ENCODE peak calls at places on chromosomes 7 and 10, in seven cellular contexts. S is spleen, N is tibial artery, B is neuronal stem cell, Z is hepatocyte, L is SJCRH30, D is mammary epithelial cell. W is an unnamed sample. For H3K9me3, the result is how much of the 10 kb centered on the place peaks cover.

GRCh38 chr10:88473989-88474883 is 108.9 kb downstream of the RNLS start:
- DNase-seq in D (peak), B (no peak), L (no peak), N (no peak), S (no peak), Z (no peak), W (peak)

GRCh38 chr7:159078193-159078910 is 66.3 kb downstream of the VIPR2 start:
- DNase-seq in S (no peak), N (no peak), B (no peak), Z (no peak), L (no peak), D (no peak), W (no peak)

GRCh38 chr7:69847921-69848612 is 249.8 kb downstream of the AUTS2 start:
- DNase-seq in Z (no peak), D (no peak), L (no peak), S (no peak), N (no peak), B (no peak), W (no peak)

GRCh38 chr7:30699706-30700495 is 17.6 kb upstream of the CRHR2 start:
- DNase-seq in S (peak), D (no peak), L (peak), Z (no peak), B (no peak), N (no peak), W (no peak)

GRCh38 chr7:2242541-2243482 is 786 bp downstream of the NUDT1 start:
- DNase-seq in Z (no peak), L (peak), N (no peak), S (no peak), B (no peak), D (peak), W (no peak)

GRCh38 chr7:122402235-122402634 is 97.7 kb upstream of the FEZF1 start:
- DNase-seq in B (no peak), D (no peak), Z (no peak), L (no peak), S (no peak), N (no peak), W (no peak)

GRCh38 chr7:2049782-2050510 is 182.8 kb downstream of the MAD1L1 start:
- DNase-seq in D (no peak), L (no peak), S (peak), B (no peak), N (no peak), Z (no peak), W (no peak)

GRCh38 chr7:107856806-107857540 is 34.0 kb upstream of the DLD start:
- DNase-seq in N (no peak), D (no peak), S (no peak), Z (peak), L (no peak), B (no peak), W (no peak)

GRCh38 chr10:44958196-44958896 is 1.3 kb upstream of the RASSF4 start:
- DNase-seq in S (peak), Z (peak), D (peak), B (no peak), N (no peak), L (no peak), W (no peak)

GRCh38 chr7:132755538-132756481 is 179.5 kb upstream of the PLXNA4 start:
- DNase-seq in Z (no peak), S (no peak), N (no peak), D (peak), B (no peak), L (no peak), W (no peak)

GRCh38 chr10:118542205-118542604 is 53.2 kb downstream of the PRLHR start:
- DNase-seq in B (no peak), Z (no peak), D (no peak), L (no peak), S (no peak), N (no peak), W (no peak)

GRCh38 chr10:69451209-69451783 is at the start of gene TSPAN15:
- DNase-seq in S (peak), D (peak), L (peak), Z (peak), N (peak), B (peak), W (peak)

GRCh38 chr10:33537066-33537465 is 202.6 kb upstream of the NRP1 start:
- DNase-seq in S (no peak), L (no peak), N (no peak), Z (no peak), D (no peak), B (no peak), W (no peak)

GRCh38 chr10:122181901-122182799 is 88.9 kb upstream of the BTBD16 start:
- DNase-seq in S (peak), D (peak), N (no peak), Z (no peak), B (no peak), L (no peak), W (no peak)

GRCh38 chr10:106565546-106565945 is 599.0 kb downstream of the SORCS1 start:
- DNase-seq in D (peak), S (no peak), Z (no peak), N (no peak), B (no peak), L (no peak), W (no peak)

GRCh38 chr7:127365957-127366315 is 26.6 kb downstream of the ZNF800 start:
- DNase-seq in D (no peak), L (no peak), N (no peak), Z (no peak), S (no peak), B (no peak), W (no peak)

GRCh38 chr7:38756521-38756920 is 125.3 kb upstream of the AMPH start:
- DNase-seq in L (no peak), S (no peak), D (no peak), Z (no peak), B (no peak), N (no peak), W (no peak)

GRCh38 chr10:117137031-117137910 is 799 bp downstream of the VAX1 start:
- DNase-seq in N (no peak), B (no peak), L (no peak), S (no peak), D (peak), Z (peak), W (no peak)

GRCh38 chr7:153934048-153934447 is 118.2 kb upstream of the DPP6 start:
- DNase-seq in Z (no peak), S (no peak), B (no peak), L (no peak), D (no peak), N (no peak), W (no peak)

DNA sequence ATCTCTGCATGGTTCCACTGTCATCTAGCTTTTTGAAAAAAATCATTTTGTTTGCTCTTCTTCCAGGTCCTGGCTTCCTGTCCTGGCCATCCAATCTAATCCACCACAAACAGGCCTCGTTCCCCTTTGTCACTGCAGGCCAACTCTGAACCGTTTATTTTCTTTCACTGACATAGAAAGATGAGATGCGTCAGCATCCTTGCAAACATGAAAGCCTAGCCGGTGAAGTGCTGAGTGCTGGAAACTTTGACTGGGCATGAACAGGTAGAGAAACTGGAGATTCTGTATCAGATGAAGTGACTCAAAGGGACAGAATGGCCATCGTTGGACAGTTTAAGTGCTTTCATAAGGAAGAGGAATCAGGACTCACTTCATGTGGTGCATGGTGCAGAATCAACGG is 1247.8 kb downstream of the TYW1 start:
- DNase-seq in Z (no peak), B (no peak), D (no peak), N (no peak), S (no peak), L (no peak), W (no peak)
- H3K9me3 ChIP-seq in Z (under half), B (under half), D (under half), N (under half), S (under half), L (under half), W (under half)

GRCh38 chr10:102648889-102649752 is 4.8 kb downstream of the TRIM8 start:
- DNase-seq in D (no peak), Z (no peak), L (no peak), B (peak), N (no peak), S (peak), W (peak)
- H3K4me3 ChIP-seq in D (no peak), Z (no peak), L (no peak), B (no peak), N (peak), S (peak), W (peak)

DNA sequence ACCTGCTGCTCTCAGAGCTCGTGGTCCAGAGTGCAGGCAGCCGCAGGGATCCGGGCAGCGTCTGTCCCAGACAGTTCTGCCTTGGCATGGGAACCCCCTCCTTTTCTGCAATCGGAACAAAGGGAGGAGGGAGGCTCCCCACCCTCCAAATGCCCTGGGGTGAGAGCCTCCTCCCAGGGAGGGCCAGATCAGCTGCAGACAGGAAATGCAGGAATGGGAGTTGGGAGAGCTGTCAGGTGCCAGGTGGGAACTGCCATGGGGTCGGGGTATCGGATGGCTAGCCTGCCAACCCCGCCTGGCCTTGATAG is at the start of gene CALML5:
- DNase-seq in B (no peak), Z (no peak), L (no peak), D (no peak), S (no peak), N (no peak), W (no peak)
- H3K9me3 ChIP-seq in B (under half), Z (under half), L (under half), D (under half), S (under half), N (under half), W (under half)

GRCh38 chr10:15369642-15370211 is 1.4 kb downstream of the FAM171A1 start:
- DNase-seq in L (peak), B (no peak), Z (peak), N (no peak), S (no peak), D (no peak), W (peak)

GRCh38 chr10:15373199-15373598 is 2.1 kb upstream of the FAM171A1 start:
- DNase-seq in S (no peak), B (no peak), N (no peak), L (no peak), D (no peak), Z (no peak), W (no peak)

GRCh38 chr10:15368456-15368855 is 2.6 kb downstream of the FAM171A1 start:
- DNase-seq in B (no peak), N (no peak), D (no peak), Z (no peak), L (no peak), S (no peak), W (no peak)

GRCh38 chr10:15370212-15370740 is 813 bp downstream of the FAM171A1 start:
- DNase-seq in Z (peak), L (peak), N (no peak), S (peak), D (peak), B (peak), W (peak)

GRCh38 chr10:15370741-15371701 is at the start of gene FAM171A1:
- DNase-seq in S (peak), B (peak), Z (peak), D (peak), L (peak), N (no peak), W (peak)
- H3K4me3 ChIP-seq in S (peak), B (peak), Z (peak), D (peak), L (peak), N (peak), W (peak)

W was measured in psoas muscle.